ENCODE peak calls at places on chromosomes 5 and 9, in six cellular contexts. X is foreskin keratinocyte, D is A549, V is GM23248, F is tibial nerve, B is fibroblast of lung. U is an unnamed sample.

GRCh38 chr5:180350711-180351110 is 2.4 kb downstream of the GFPT2 start:
- DNase-seq in F (no peak), B (no peak), D (no peak), V (no peak), X (no peak), U (no peak)

GRCh38 chr5:82354543-82354942 is 76.4 kb upstream of the RPS23 start:
- DNase-seq in D (no peak), V (no peak), F (no peak), X (no peak), B (no peak), U (no peak)

GRCh38 chr9:128554155-128554862 is 1.9 kb downstream of the SPTAN1 start:
- DNase-seq in F (peak; percentile 62), D (peak; percentile 72), X (peak; percentile 79), B (peak; percentile 84), V (peak; percentile 97), U (peak; percentile 70)

GRCh38 chr5:37739817-37740261 is 100.0 kb downstream of the GDNF start:
- DNase-seq in F (no peak), X (no peak), B (peak; percentile 79), V (peak; percentile 77), D (no peak), U (no peak)

GRCh38 chr5:136518814-136519213 is 153.5 kb upstream of the TRPC7 start:
- DNase-seq in B (no peak), D (no peak), F (no peak), X (peak; percentile 18), V (peak; percentile 4), U (no peak)

GRCh38 chr5:65255294-65255693 is 226.4 kb downstream of the ADAMTS6 start:
- DNase-seq in D (no peak), B (peak; percentile 16), X (no peak), V (no peak), F (no peak), U (no peak)

GRCh38 chr9:129336601-129337286 is 158.7 kb upstream of the IER5L start:
- DNase-seq in X (no peak), D (no peak), F (no peak), V (peak; percentile 81), B (peak; percentile 75), U (no peak)

GRCh38 chr9:116580853-116581252 is 106.3 kb upstream of the TRIM32 start:
- DNase-seq in X (no peak), F (peak; percentile 48), V (no peak), B (no peak), D (no peak), U (no peak)

GRCh38 chr5:102911973-102912372 is 156.9 kb downstream of the PAM start:
- DNase-seq in B (peak; percentile 74), D (no peak), X (peak; percentile 54), V (peak; percentile 76), F (no peak), U (no peak)

GRCh38 chr5:40356248-40356647 is 323.5 kb upstream of the PTGER4 start:
- DNase-seq in D (no peak), B (peak; percentile 11), X (no peak), F (no peak), V (no peak), U (no peak)

GRCh38 chr5:126027149-126027548 is 396.1 kb upstream of the GRAMD2B start:
- DNase-seq in X (no peak), B (no peak), F (no peak), D (no peak), V (no peak), U (no peak)

GRCh38 chr5:172504736-172505402 is 50.5 kb upstream of the SH3PXD2B start:
- DNase-seq in F (peak; percentile 44), X (no peak), B (peak; percentile 6), V (no peak), D (no peak), U (no peak)

GRCh38 chr9:97525451-97525850 is 24.0 kb downstream of the TMOD1 start:
- DNase-seq in D (no peak), B (no peak), F (no peak), X (peak; percentile 89), V (peak; percentile 55), U (no peak)

GRCh38 chr9:78030553-78031270 is 899 bp downstream of the GNAQ start:
- DNase-seq in V (peak; percentile 74), X (peak; percentile 49), F (peak; percentile 63), B (peak; percentile 45), D (no peak), U (peak; percentile 79)

GRCh38 chr5:36389245-36389644 is 87.5 kb upstream of the RANBP3L start:
- DNase-seq in V (no peak), D (no peak), B (peak; percentile 44), X (no peak), F (peak; percentile 49), U (no peak)

GRCh38 chr9:123724211-123724831 is 205.6 kb downstream of the DENND1A start:
- DNase-seq in X (no peak), D (no peak), V (peak; percentile 69), F (no peak), B (peak; percentile 67), U (no peak)

GRCh38 chr9:81596671-81597426 is 92.5 kb downstream of the TLE1 start:
- DNase-seq in B (no peak), X (no peak), D (no peak), V (no peak), F (no peak), U (no peak)

GRCh38 chr5:59810041-59810440 is 83.5 kb downstream of the PDE4D start:
- DNase-seq in B (peak; percentile 83), V (peak; percentile 77), D (peak; percentile 70), X (peak; percentile 44), F (peak; percentile 76), U (peak; percentile 70)

GRCh38 chr9:137222190-137223077 is at the start of gene RNF208:
- DNase-seq in F (no peak), D (no peak), V (peak; percentile 47), B (no peak), X (no peak), U (no peak)

GRCh38 chr9:84140535-84141101 is 160.0 kb downstream of the RMI1 start:
- DNase-seq in D (no peak), X (no peak), F (no peak), B (peak; percentile 43), V (peak; percentile 40), U (no peak)

GRCh38 chr9:106481003-106481614 is 381.9 kb upstream of the ZNF462 start:
- DNase-seq in B (no peak), X (peak; percentile 69), V (no peak), D (no peak), F (no peak), U (no peak)

GRCh38 chr5:154194348-154195329 is 4.1 kb downstream of the GALNT10 start:
- DNase-seq in F (no peak), X (peak; percentile 35), B (peak; percentile 52), V (peak; percentile 56), D (no peak), U (no peak)

GRCh38 chr5:171750316-171750788 is 35.3 kb upstream of the SMIM23 start:
- DNase-seq in D (peak; percentile 16), X (peak; percentile 38), F (peak; percentile 42), B (peak; percentile 21), V (peak; percentile 89), U (peak; percentile 81)

GRCh38 chr5:3661755-3662296 is 66.2 kb downstream of the IRX1 start:
- DNase-seq in X (no peak), B (no peak), V (peak; percentile 18), F (no peak), D (no peak), U (no peak)

GRCh38 chr5:175814676-175815075 is 56.7 kb upstream of the CPLX2 start:
- DNase-seq in V (peak; percentile 96), D (peak; percentile 94), F (no peak), B (peak; percentile 84), X (peak; percentile 53), U (no peak)

GRCh38 chr5:89703799-89704198 is 705.8 kb downstream of the CETN3 start:
- DNase-seq in F (no peak), B (no peak), V (no peak), X (no peak), D (no peak), U (no peak)

GRCh38 chr5:89712135-89712700 is 697.3 kb downstream of the CETN3 start:
- DNase-seq in B (no peak), D (no peak), X (no peak), F (no peak), V (no peak), U (no peak)

GRCh38 chr5:89711526-89711925 is 698.0 kb downstream of the CETN3 start:
- DNase-seq in D (no peak), F (no peak), X (no peak), V (no peak), B (no peak), U (no peak)

DNA sequence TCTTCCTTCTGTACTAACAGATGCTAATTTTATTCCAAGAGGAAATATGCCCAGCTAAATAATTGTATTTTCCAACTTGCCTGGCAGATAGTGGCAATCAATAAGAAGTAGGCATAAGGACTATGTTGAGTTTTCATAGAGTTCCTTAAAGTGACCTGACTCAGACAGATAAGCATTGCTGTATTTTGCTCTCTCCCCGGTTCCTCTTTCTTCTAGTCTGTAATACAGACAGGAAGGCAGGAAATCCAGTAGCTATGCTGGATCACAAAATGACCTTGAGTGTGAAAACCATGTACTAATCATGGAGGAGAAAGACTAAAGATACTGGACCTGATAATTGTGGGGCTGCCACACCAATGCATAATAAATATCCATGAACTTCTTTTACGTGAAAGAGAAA is 701.7 kb downstream of the CETN3 start:
- DNase-seq in X (no peak), F (no peak), D (no peak), V (no peak), B (no peak), U (no peak)
- H3K4me1 ChIP-seq in X (no peaks in the 10 kb centered on the region), F (no peaks in the 10 kb centered on the region), D (no peaks in the 10 kb centered on the region), V (peaks cover 12% of the 10 kb centered on the region), B (no peaks in the 10 kb centered on the region), U (no peaks in the 10 kb centered on the region)

DNA sequence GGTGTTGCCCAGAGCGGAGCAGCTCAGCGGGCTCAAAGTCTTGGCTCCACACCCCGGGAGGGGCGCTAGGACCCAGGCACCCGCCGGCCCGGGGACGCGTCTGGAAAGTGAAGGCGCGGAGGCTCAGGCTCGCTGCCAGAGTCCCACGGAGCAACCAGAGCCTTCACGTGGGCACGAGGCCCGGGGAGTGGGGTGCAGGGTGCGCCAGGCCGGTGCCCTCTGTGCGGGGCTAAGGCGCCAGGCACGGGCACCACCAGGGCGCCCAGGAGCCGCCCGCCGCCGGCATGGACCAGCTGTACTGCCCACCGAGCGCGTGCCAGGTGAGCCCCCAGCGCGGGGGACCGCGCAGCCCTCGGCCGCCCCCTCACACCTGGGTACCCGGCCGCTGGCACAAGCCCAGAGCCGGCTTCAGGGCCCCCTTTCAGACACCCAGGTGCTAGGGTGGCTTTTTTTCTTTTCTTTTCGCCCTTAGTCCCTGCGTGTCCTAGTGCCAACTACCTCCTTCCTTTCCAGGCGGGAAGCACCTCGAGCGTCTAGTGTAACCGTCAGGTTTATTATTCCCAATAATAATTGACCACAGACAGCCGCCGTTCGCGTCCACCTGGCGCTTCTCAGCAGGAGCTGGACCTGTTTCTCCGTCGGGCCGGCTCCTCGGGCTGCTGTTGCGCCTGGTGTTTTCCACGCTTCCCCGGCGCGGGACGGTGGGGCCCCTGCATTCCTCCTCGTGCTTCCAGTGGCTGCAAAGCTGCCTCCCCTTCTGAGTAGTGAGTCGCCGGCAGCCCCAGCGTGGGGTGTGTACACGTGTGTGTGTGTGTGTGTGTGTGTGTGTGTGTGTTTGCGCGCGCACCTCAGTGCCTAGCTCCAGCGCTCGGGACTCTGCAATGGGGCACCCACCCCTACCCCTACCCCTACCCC is 30.1 kb upstream of the PDE8B start:
- DNase-seq in D (no peak), X (no peak), V (peak; percentile 40), B (no peak), F (no peak), U (peak; percentile 87)
- H3K27ac ChIP-seq in D (peak overlapping the region; percentile 70), X (no peak overlapping the region), V (no peak overlapping the region), B (no peak overlapping the region), F (no peak overlapping the region), U (peak overlapping the region; percentile 67)

GRCh38 chr9:76586555-76587314 is 127.8 kb downstream of the GCNT1 start:
- DNase-seq in B (no peak), V (no peak), X (no peak), D (no peak), F (no peak), U (no peak)
- H3K4me1 ChIP-seq in B (no peaks in the 10 kb centered on the region), V (peaks cover 7% of the 10 kb centered on the region), X (no peaks in the 10 kb centered on the region), D (no peaks in the 10 kb centered on the region), F (no peaks in the 10 kb centered on the region), U (no peaks in the 10 kb centered on the region)

GRCh38 chr9:607417-607816 is 234.1 kb upstream of the DMRT1 start:
- DNase-seq in B (no peak), F (no peak), D (no peak), X (peak; percentile 95), V (no peak), U (no peak)
- H3K27ac ChIP-seq in B (no peak overlapping the region), F (no peak overlapping the region), D (no peak overlapping the region), X (no peak overlapping the region), V (no peak overlapping the region), U (no peak overlapping the region)

U was measured in tibial artery.